ENCODE peak calls at places on chromosomes 7 and 10, in seven cellular contexts. L is HCT116, J is fibroblast of lung, Q is PC-3, N is mammary epithelial cell, I is neural progenitor cell, E is MM.1S. H is an unnamed sample.

GRCh38 chr10:94288361-94289116 is 74.2 kb downstream of the NOC3L start:
- DNase-seq in L (no peak), J (no peak), Q (no peak), N (no peak), I (peak; percentile 35), E (no peak), H (no peak)

GRCh38 chr7:148380581-148381419 is 209.8 kb upstream of the C7orf33 start:
- DNase-seq in L (no peak), J (no peak), Q (no peak), N (no peak), I (no peak), E (no peak), H (peak; percentile 67)

GRCh38 chr7:33959676-33960075 is 54.3 kb downstream of the BMPER start:
- DNase-seq in L (no peak), J (no peak), Q (no peak), N (no peak), I (no peak), E (no peak), H (no peak)

GRCh38 chr7:130432886-130433285 is 7.9 kb downstream of the CEP41 start:
- DNase-seq in L (no peak), J (peak; percentile 72), Q (peak; percentile 24), N (peak; percentile 6), I (no peak), E (no peak), H (no peak)

GRCh38 chr7:140604760-140605159 is 35.9 kb downstream of the DENND2A start:
- DNase-seq in L (no peak), J (peak; percentile 65), Q (peak; percentile 83), N (peak; percentile 51), I (no peak), E (no peak), H (no peak)

GRCh38 chr7:70913924-70914323 is 218.0 kb upstream of the GALNT17 start:
- DNase-seq in L (no peak), J (no peak), Q (no peak), N (no peak), I (no peak), E (no peak), H (no peak)

GRCh38 chr10:79163663-79163970 is 94.9 kb downstream of the ZMIZ1 start:
- DNase-seq in L (no peak), J (no peak), Q (no peak), N (no peak), I (no peak), E (no peak), H (no peak)

GRCh38 chr10:100670828-100671479 is 74.4 kb upstream of the PAX2 start:
- DNase-seq in L (no peak), J (no peak), Q (peak; percentile 41), N (no peak), I (peak; percentile 71), E (peak; percentile 59), H (no peak)

GRCh38 chr10:119412244-119412750 is 130.2 kb downstream of the RGS10 start:
- DNase-seq in L (no peak), J (peak; percentile 62), Q (no peak), N (no peak), I (no peak), E (no peak), H (no peak)

GRCh38 chr10:122560279-122560804 is at the start of gene DMBT1:
- DNase-seq in L (no peak), J (no peak), Q (peak; percentile 66), N (peak; percentile 59), I (no peak), E (no peak), H (no peak)

GRCh38 chr10:61627266-61627665 is 35.5 kb upstream of the CABCOCO1 start:
- DNase-seq in L (no peak), J (peak; percentile 73), Q (no peak), N (no peak), I (no peak), E (no peak), H (no peak)

GRCh38 chr7:798921-799470 is 33.3 kb upstream of the SUN1 start:
- DNase-seq in L (no peak), J (no peak), Q (no peak), N (no peak), I (no peak), E (no peak), H (no peak)

GRCh38 chr10:110530131-110530831 is 32.6 kb downstream of the DUSP5 start:
- DNase-seq in L (peak; percentile 73), J (peak; percentile 56), Q (peak; percentile 61), N (peak; percentile 58), I (peak; percentile 73), E (no peak), H (peak; percentile 90)

GRCh38 chr7:157550300-157551275 is 213.8 kb downstream of the DNAJB6 start:
- DNase-seq in L (no peak), J (no peak), Q (no peak), N (no peak), I (no peak), E (no peak), H (no peak)

GRCh38 chr10:88841316-88842111 is 10.1 kb downstream of the ANKRD22 start:
- DNase-seq in L (no peak), J (no peak), Q (no peak), N (no peak), I (no peak), E (peak; percentile 19), H (no peak)

GRCh38 chr10:121460733-121461132 is 137.5 kb downstream of the FGFR2 start:
- DNase-seq in L (no peak), J (peak; percentile 32), Q (no peak), N (peak; percentile 72), I (no peak), E (no peak), H (no peak)

GRCh38 chr10:50326757-50327701 is 75.7 kb upstream of the ASAH2 start:
- DNase-seq in L (no peak), J (peak; percentile 82), Q (peak; percentile 100), N (peak; percentile 61), I (no peak), E (no peak), H (peak; percentile 85)

GRCh38 chr10:96835826-96836365 is 3.8 kb downstream of the LCOR start:
- DNase-seq in L (no peak), J (no peak), Q (no peak), N (no peak), I (no peak), E (peak; percentile 14), H (no peak)

GRCh38 chr7:24738577-24738976 is 18.7 kb downstream of the GSDME start:
- DNase-seq in L (no peak), J (no peak), Q (no peak), N (no peak), I (no peak), E (no peak), H (no peak)
- TF ChIP-seq EZH2 in L (no peak), J (no peak), Q (no peak), N (no peak), I (no peak), E (no peak), H (no peak)

GRCh38 chr10:86710987-86711236 is 42.6 kb downstream of the LDB3 start:
- DNase-seq in L (no peak), J (no peak), Q (no peak), N (no peak), I (no peak), E (no peak), H (no peak)
- TF ChIP-seq CTCF in L (no peak), J (peak; percentile 59), Q (no peak), N (peak; percentile 77), I (no peak), E (peak; percentile 71), H (no peak)

GRCh38 chr7:41881313-41882130 is 178.6 kb upstream of the INHBA start:
- DNase-seq in L (no peak), J (peak; percentile 39), Q (no peak), N (no peak), I (no peak), E (peak; percentile 92), H (no peak)
- H3K4me3 ChIP-seq in L (no peak overlapping the region), J (no peak overlapping the region), Q (no peak overlapping the region), N (no peak overlapping the region), I (no peak overlapping the region), E (peak overlapping the region; percentile 44), H (no peak overlapping the region)

DNA sequence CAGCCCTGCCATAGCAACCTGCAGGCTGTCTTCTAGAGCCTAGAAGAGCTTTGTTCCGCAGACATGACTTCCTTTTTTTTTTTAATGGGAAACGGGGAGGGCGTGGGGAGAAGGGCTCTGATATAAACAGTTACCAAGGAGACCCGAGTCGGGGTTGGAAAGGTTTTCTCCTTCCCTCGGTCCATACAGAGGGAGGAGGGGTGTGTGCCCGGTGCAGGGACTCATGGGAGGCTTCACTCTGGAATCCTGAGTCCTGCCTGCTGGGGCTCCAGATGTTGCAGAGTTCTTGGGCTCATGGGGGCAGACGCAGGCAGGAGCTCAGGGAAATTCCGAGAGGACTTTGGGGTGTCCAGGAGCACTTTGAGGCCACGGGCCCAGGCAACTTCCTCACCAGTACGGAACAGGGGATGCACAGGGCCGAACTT is 26.8 kb downstream of the TMEM120A start:
- DNase-seq in L (no peak), J (no peak), Q (no peak), N (no peak), I (peak; percentile 45), E (no peak), H (no peak)
- TF ChIP-seq EZH2 in L (no peak), J (no peak), Q (no peak), N (no peak), I (no peak), E (no peak), H (no peak)

DNA sequence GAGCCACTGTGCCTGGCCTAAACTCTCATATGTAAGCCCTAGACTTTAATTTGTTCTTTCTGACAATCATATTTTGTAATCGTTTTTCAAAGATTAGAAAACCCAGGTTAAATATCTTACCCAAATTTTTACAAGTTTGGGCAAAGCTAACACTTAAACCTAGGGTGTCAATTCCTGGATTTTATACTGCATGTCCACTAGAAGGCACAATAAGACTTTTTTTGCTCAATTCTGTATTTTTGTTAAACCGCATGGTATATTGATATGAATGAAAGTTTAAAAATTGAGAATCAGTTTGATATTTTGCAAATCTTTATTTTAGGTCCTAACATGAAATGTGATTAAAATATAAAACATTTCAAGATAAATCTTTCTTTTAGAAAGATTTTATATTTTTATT is 29.3 kb downstream of the DYNC2I1 start:
- DNase-seq in L (no peak), J (no peak), Q (peak; percentile 28), N (no peak), I (no peak), E (peak; percentile 23), H (peak; percentile 19)
- TF ChIP-seq CTCF in L (peak; percentile 37), J (peak; percentile 29), Q (peak; percentile 58), N (peak; percentile 20), I (peak; percentile 54), E (peak; percentile 47), H (peak; percentile 45)

DNA sequence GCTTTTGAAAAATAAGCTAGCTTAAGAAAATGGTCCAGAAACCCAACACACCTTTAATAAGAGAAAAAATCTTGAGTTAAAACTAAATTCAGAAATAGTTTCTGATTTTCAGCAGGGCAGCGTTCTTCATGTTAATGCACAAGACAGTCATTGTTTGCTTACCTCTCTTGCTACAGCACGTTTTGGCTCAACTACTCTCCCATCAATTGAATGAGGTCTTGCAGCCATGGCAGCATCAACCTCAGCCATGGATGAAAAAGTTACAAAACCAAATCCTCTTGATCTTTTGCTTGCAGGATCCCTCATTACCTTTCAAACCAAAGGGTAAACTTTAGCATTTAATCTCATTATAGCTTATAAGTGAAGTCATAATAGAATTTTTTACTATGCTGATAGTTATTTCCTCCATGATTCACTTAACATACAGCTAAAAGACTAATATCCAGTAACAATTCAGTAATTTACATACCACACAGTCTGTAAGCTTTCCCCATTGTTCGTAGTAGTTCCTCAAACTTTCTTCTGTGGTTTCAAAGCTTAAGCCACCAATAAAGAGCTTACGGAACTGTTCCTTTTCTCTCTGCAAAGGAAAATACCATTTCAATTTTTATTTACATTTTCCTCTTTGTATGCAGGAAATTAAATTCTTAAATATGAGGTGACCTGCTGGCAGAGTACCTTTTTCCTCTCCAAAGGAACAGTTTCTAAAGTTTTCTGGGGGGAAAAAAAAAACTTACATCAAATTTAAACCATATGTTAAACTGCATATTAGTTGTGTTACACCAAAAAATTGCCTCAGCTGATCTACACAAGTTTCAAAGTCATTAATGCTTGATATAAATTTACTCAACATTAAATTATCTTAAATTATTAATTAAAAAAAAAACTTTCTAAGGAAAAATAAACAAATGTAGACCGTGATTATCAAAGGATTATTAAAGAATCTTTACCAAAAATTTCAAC is 3.1 kb downstream of the HNRNPA2B1 start:
- DNase-seq in L (no peak), J (no peak), Q (no peak), N (no peak), I (no peak), E (no peak), H (no peak)
- H3K4me3 ChIP-seq in L (no peak overlapping the region), J (peak overlapping the region; percentile 99), Q (peak overlapping the region; percentile 99), N (peak overlapping the region; percentile 93), I (peak overlapping the region; percentile 91), E (peak overlapping the region; percentile 96), H (peak overlapping the region; percentile 91)